ENCODE peak calls at places on chromosomes 11 and 22, in four cellular contexts. One of them, this sample, is unnamed.

GRCh38 chr11:67606477-67607295 is at the start of gene NDUFV1:
- DNase-seq in HCT116: peak; percentile 85
- DNase-seq in GM12878: peak; percentile 76
- DNase-seq in A549: peak; percentile 92
- DNase-seq in this sample: peak; percentile 94

GRCh38 chr11:126175261-126175885 is 36.1 kb downstream of the RPUSD4 start:
- DNase-seq in HCT116: no peak
- DNase-seq in GM12878: no peak
- DNase-seq in A549: no peak
- DNase-seq in this sample: peak; percentile 40

GRCh38 chr22:27310966-27311665 is 490.4 kb downstream of the MN1 start:
- DNase-seq in HCT116: no peak
- DNase-seq in GM12878: no peak
- DNase-seq in A549: no peak
- DNase-seq in this sample: no peak

GRCh38 chr11:76259299-76259908 is 53.1 kb upstream of the WNT11 start:
- DNase-seq in HCT116: no peak
- DNase-seq in GM12878: no peak
- DNase-seq in A549: no peak
- DNase-seq in this sample: no peak

GRCh38 chr11:34317038-34317360 is 40.8 kb downstream of the ABTB2 start:
- DNase-seq in HCT116: no peak
- DNase-seq in GM12878: no peak
- DNase-seq in A549: no peak
- DNase-seq in this sample: no peak

GRCh38 chr11:115275045-115275444 is 229.2 kb downstream of the CADM1 start:
- DNase-seq in HCT116: no peak
- DNase-seq in GM12878: no peak
- DNase-seq in A549: no peak
- DNase-seq in this sample: no peak

GRCh38 chr22:38097557-38098409 is 12.7 kb downstream of the BAIAP2L2 start:
- DNase-seq in HCT116: peak; percentile 15
- DNase-seq in GM12878: no peak
- DNase-seq in A549: no peak
- DNase-seq in this sample: peak; percentile 12

GRCh38 chr22:45600791-45601730 is 70.6 kb upstream of the ATXN10 start:
- DNase-seq in HCT116: no peak
- DNase-seq in GM12878: no peak
- DNase-seq in A549: no peak
- DNase-seq in this sample: no peak

GRCh38 chr11:94806436-94806835 is 38.3 kb downstream of the AMOTL1 start:
- DNase-seq in HCT116: no peak
- DNase-seq in GM12878: no peak
- DNase-seq in A549: no peak
- DNase-seq in this sample: no peak

GRCh38 chr11:76621466-76621865 is 49.1 kb downstream of the LRRC32 start:
- DNase-seq in HCT116: no peak
- DNase-seq in GM12878: no peak
- DNase-seq in A549: no peak
- DNase-seq in this sample: no peak

GRCh38 chr11:78318733-78319132 is 98.9 kb downstream of the GAB2 start:
- DNase-seq in HCT116: no peak
- DNase-seq in GM12878: no peak
- DNase-seq in A549: no peak
- DNase-seq in this sample: no peak

GRCh38 chr11:107623183-107623582 is 32.2 kb downstream of the ELMOD1 start:
- DNase-seq in HCT116: no peak
- DNase-seq in GM12878: no peak
- DNase-seq in A549: no peak
- DNase-seq in this sample: no peak

GRCh38 chr11:100684101-100685065 is 2.7 kb upstream of the ARHGAP42 start:
- DNase-seq in HCT116: peak; percentile 12
- DNase-seq in GM12878: no peak
- DNase-seq in A549: peak; percentile 69
- DNase-seq in this sample: no peak

GRCh38 chr11:32960553-32961164 is 55.0 kb upstream of the DEPDC7 start:
- DNase-seq in HCT116: peak; percentile 28
- DNase-seq in GM12878: peak; percentile 21
- DNase-seq in A549: peak; percentile 63
- DNase-seq in this sample: peak; percentile 60

GRCh38 chr11:64562723-64563351 is 28.2 kb upstream of the SLC22A12 start:
- DNase-seq in HCT116: no peak
- DNase-seq in GM12878: no peak
- DNase-seq in A549: no peak
- DNase-seq in this sample: no peak

GRCh38 chr11:117874253-117874909 is 2.1 kb downstream of the FXYD6 start:
- DNase-seq in HCT116: no peak
- DNase-seq in GM12878: no peak
- DNase-seq in A549: no peak
- DNase-seq in this sample: no peak

GRCh38 chr11:64124147-64124546 is 41.8 kb downstream of the MACROD1 start:
- DNase-seq in HCT116: no peak
- DNase-seq in GM12878: no peak
- DNase-seq in A549: peak; percentile 36
- DNase-seq in this sample: no peak

GRCh38 chr11:15893080-15893492 is 463.3 kb downstream of the SOX6 start:
- DNase-seq in HCT116: no peak
- DNase-seq in GM12878: no peak
- DNase-seq in A549: no peak
- DNase-seq in this sample: peak; percentile 64

GRCh38 chr11:125941606-125942275 is 4.1 kb upstream of the VSIG10L2 start:
- DNase-seq in HCT116: peak; percentile 22
- DNase-seq in GM12878: no peak
- DNase-seq in A549: peak; percentile 28
- DNase-seq in this sample: peak; percentile 21

GRCh38 chr11:13118194-13118593 is 109.1 kb downstream of the RASSF10 start:
- DNase-seq in HCT116: peak; percentile 78
- DNase-seq in GM12878: no peak
- DNase-seq in A549: peak; percentile 76
- DNase-seq in this sample: peak; percentile 79

GRCh38 chr11:48107188-48107704 is 109.4 kb upstream of the OR4B1 start:
- DNase-seq in HCT116: no peak
- DNase-seq in GM12878: peak; percentile 66
- DNase-seq in A549: no peak
- DNase-seq in this sample: no peak

GRCh38 chr11:16981651-16982194 is 32.5 kb downstream of the PLEKHA7 start:
- DNase-seq in HCT116: peak; percentile 28
- DNase-seq in GM12878: no peak
- DNase-seq in A549: peak; percentile 32
- DNase-seq in this sample: no peak

GRCh38 chr11:13917269-13917668 is 45.3 kb upstream of the SPON1 start:
- DNase-seq in HCT116: no peak
- DNase-seq in GM12878: no peak
- DNase-seq in A549: no peak
- DNase-seq in this sample: no peak

GRCh38 chr11:131234146-131234680 is 136.2 kb upstream of the NTM start:
- DNase-seq in HCT116: no peak
- DNase-seq in GM12878: no peak
- DNase-seq in A549: no peak
- DNase-seq in this sample: no peak

GRCh38 chr11:111528557-111528956 is 12.0 kb upstream of the LAYN start:
- DNase-seq in HCT116: no peak
- DNase-seq in GM12878: no peak
- DNase-seq in A549: no peak
- DNase-seq in this sample: no peak

GRCh38 chr22:23047265-23047664 is 23.1 kb upstream of the GNAZ start:
- DNase-seq in HCT116: no peak
- DNase-seq in GM12878: no peak
- DNase-seq in A549: no peak
- DNase-seq in this sample: no peak

DNA sequence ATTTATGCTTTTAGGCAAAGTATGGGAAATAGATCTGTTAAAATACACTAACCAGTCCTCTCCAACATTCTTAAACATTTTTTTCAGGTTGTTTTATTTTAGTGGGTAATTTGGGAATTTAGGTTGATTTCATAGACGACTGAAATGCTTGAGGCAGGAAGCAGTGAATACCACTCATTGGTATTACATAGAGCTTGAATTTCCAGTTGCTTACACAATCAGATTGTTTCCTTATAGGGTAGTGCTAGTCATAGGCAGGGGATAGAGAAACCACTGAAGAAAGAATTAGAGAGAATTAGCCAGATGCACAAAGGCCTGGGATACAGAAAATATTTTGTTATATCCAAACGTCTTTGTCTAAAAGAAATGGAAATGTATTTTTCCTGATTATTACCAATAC is 23.9 kb upstream of the LYVE1 start:
- DNase-seq in HCT116: peak; percentile 26
- DNase-seq in GM12878: no peak
- DNase-seq in A549: no peak
- DNase-seq in this sample: peak; percentile 68
- TF ChIP-seq MAX in HCT116: no peak
- TF ChIP-seq MAX in GM12878: no peak
- TF ChIP-seq MAX in A549: no peak
- TF ChIP-seq MAX in this sample: no peak

GRCh38 chr22:29152381-29153138 is 53.1 kb upstream of the EMID1 start:
- DNase-seq in HCT116: no peak
- DNase-seq in GM12878: no peak
- DNase-seq in A549: no peak
- DNase-seq in this sample: no peak
- H3K4me1 ChIP-seq in HCT116: peaks cover 3% of the 10 kb centered on the region
- H3K4me1 ChIP-seq in GM12878: peaks cover 5% of the 10 kb centered on the region
- H3K4me1 ChIP-seq in A549: no peaks in the 10 kb centered on the region
- H3K4me1 ChIP-seq in this sample: no peaks in the 10 kb centered on the region

GRCh38 chr22:30923168-30923900 is 45.2 kb downstream of the MORC2 start:
- DNase-seq in HCT116: no peak
- DNase-seq in GM12878: no peak
- DNase-seq in A549: no peak
- DNase-seq in this sample: no peak

GRCh38 chr22:30919973-30920372 is 48.6 kb downstream of the MORC2 start:
- DNase-seq in HCT116: no peak
- DNase-seq in GM12878: no peak
- DNase-seq in A549: no peak
- DNase-seq in this sample: no peak

GRCh38 chr22:30920407-30920806 is 48.2 kb downstream of the MORC2 start:
- DNase-seq in HCT116: peak; percentile 32
- DNase-seq in GM12878: peak; percentile 27
- DNase-seq in A549: peak; percentile 70
- DNase-seq in this sample: peak; percentile 62

GRCh38 chr22:30922151-30922611 is 46.4 kb downstream of the MORC2 start:
- DNase-seq in HCT116: no peak
- DNase-seq in GM12878: peak; percentile 60
- DNase-seq in A549: peak; percentile 23
- DNase-seq in this sample: peak; percentile 60

GRCh38 chr22:30921108-30921507 is 47.5 kb downstream of the MORC2 start:
- DNase-seq in HCT116: no peak
- DNase-seq in GM12878: no peak
- DNase-seq in A549: no peak
- DNase-seq in this sample: no peak
- TF ChIP-seq MAX in HCT116: no peak
- TF ChIP-seq MAX in GM12878: no peak
- TF ChIP-seq MAX in A549: no peak
- TF ChIP-seq MAX in this sample: no peak

DNA sequence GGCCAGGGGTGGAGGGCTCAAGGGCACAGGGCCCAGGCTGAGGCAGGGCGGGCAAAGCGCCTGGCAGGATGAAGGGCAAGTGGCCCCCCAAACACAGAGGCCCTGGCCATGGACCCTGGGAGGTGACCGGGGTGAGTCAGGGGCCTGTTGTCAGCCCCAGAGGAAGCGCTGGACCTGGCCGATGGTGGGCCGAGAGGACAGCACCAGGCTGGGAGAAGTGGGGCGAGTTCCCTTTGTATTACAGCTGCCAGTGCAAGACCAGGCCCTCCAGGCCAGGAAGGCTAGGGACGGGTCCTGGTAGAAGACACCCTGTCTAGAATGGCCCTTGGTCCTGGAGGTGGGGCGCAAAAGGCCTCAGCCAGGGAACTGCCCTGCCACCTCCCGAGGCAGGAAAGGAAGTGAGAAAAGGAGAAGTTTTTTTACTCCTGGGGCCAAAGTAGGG is 12.8 kb downstream of the CXCR5 start:
- DNase-seq in HCT116: no peak
- DNase-seq in GM12878: no peak
- DNase-seq in A549: no peak
- DNase-seq in this sample: no peak
- H3K4me1 ChIP-seq in HCT116: no peaks in the 10 kb centered on the region
- H3K4me1 ChIP-seq in GM12878: peaks cover 44% of the 10 kb centered on the region
- H3K4me1 ChIP-seq in A549: peaks cover 42% of the 10 kb centered on the region
- H3K4me1 ChIP-seq in this sample: no peaks in the 10 kb centered on the region

GRCh38 chr11:71209181-71209580 is 43.2 kb downstream of the SHANK2 start:
- DNase-seq in HCT116: no peak
- DNase-seq in GM12878: no peak
- DNase-seq in A549: no peak
- DNase-seq in this sample: no peak

GRCh38 chr11:71210861-71211260 is 41.5 kb downstream of the SHANK2 start:
- DNase-seq in HCT116: no peak
- DNase-seq in GM12878: no peak
- DNase-seq in A549: no peak
- DNase-seq in this sample: no peak

GRCh38 chr11:71211631-71212030 is 40.7 kb downstream of the SHANK2 start:
- DNase-seq in HCT116: no peak
- DNase-seq in GM12878: no peak
- DNase-seq in A549: no peak
- DNase-seq in this sample: no peak

GRCh38 chr11:71207996-71208774 is 44.2 kb downstream of the SHANK2 start:
- DNase-seq in HCT116: no peak
- DNase-seq in GM12878: no peak
- DNase-seq in A549: no peak
- DNase-seq in this sample: no peak

GRCh38 chr11:71209656-71210055 is 42.7 kb downstream of the SHANK2 start:
- DNase-seq in HCT116: no peak
- DNase-seq in GM12878: no peak
- DNase-seq in A549: no peak
- DNase-seq in this sample: no peak
- TF ChIP-seq MAX in HCT116: no peak
- TF ChIP-seq MAX in GM12878: no peak
- TF ChIP-seq MAX in A549: no peak
- TF ChIP-seq MAX in this sample: no peak

DNA sequence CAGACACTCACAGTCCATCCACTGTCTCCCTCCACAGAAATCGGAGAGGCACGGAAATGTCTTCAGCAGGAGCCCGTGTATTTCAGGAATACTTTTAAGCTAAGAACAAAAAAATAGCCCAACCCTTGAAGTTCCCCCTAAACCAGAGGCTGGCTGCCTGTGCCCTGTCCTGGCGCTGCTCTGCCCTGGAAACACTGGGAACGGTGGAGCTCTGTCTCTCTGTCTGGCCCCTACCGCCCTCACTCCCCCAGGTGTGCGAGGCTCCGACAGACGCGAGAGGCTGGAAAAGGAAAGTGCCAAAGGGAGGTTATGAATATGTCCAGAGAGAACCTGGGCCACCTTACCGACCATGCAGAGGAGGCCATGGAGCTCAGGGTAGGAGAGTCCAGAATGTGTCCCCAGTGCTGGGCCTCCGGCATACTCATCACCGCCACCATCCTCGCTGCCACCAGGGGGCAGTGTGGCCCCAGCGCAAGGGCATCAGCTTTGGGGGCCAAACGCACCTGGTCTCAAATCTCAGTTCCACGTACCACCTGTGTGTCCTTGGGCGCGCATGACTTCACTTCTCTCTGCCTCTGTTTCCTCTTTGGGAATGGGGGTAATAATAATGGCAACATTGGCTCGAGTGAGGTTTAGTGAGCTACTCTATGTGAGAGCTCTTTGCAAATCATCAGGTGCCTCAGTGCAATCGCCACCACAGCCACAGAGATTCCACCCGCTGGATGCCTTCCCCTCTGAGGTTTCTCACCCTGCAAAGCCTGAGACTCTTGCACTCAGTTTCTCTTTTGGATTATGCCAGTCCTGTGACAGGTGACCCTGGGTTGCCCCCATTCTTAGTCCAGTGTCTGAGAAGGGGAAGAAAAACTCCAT is 10.4 kb upstream of the SLCO2B1 start:
- DNase-seq in HCT116: peak; percentile 34
- DNase-seq in GM12878: peak; percentile 12
- DNase-seq in A549: peak; percentile 55
- DNase-seq in this sample: peak; percentile 41
- H3K4me1 ChIP-seq in HCT116: peaks cover 10% of the 10 kb centered on the region
- H3K4me1 ChIP-seq in GM12878: peaks cover 24% of the 10 kb centered on the region
- H3K4me1 ChIP-seq in A549: peaks cover 11% of the 10 kb centered on the region
- H3K4me1 ChIP-seq in this sample: peaks cover 16% of the 10 kb centered on the region